ENCODE peak calls at places on chromosomes 5 and 9, in nine cellular contexts. I is D341Med; U is OCI-LY7; T is natural killer cell; E is T-helper 17 cell; G is stimulated activated naive B cell treated with anti-CD40 and anti-IgM and Interleukin-4, amounts not matched to agents 10 μg/mL and 1 μg/mL and 100 μg/mL, for 72 hours; S is neural crest cell; F is retina; Q is skeletal muscle cell. Y is an unnamed sample.
A peak's percentile ranks its signal among the peaks of the same experiment; 100 is the strongest.

GRCh38 chr5:173089581-173089980 is 33.4 kb downstream of the CREBRF start:
- DNase-seq in I (no peak), U (no peak), T (no peak), E (no peak), G (no peak), S (no peak), F (no peak), Q (no peak), Y (no peak)

GRCh38 chr5:157538311-157538710 is 37.3 kb downstream of the ADAM19 start:
- DNase-seq in I (no peak), U (no peak), T (no peak), E (no peak), G (no peak), S (no peak), F (no peak), Q (no peak), Y (no peak)

GRCh38 chr9:122206118-122207046 is 22.4 kb downstream of the LHX6 start:
- DNase-seq in I (no peak), U (no peak), T (no peak), E (no peak), G (no peak), S (no peak), F (no peak), Q (peak; percentile 83), Y (no peak)

GRCh38 chr5:135473956-135474670 is 22.0 kb upstream of the TIFAB start:
- DNase-seq in I (no peak), U (no peak), T (no peak), E (no peak), G (no peak), S (no peak), F (no peak), Q (no peak), Y (no peak)

GRCh38 chr5:56480305-56481146 is 247.4 kb upstream of the ANKRD55 start:
- DNase-seq in I (no peak), U (peak; percentile 61), T (no peak), E (peak; percentile 33), G (no peak), S (peak; percentile 57), F (peak; percentile 84), Q (peak; percentile 43), Y (peak; percentile 43)

GRCh38 chr5:51860532-51861018 is 477.3 kb downstream of the ISL1 start:
- DNase-seq in I (no peak), U (no peak), T (no peak), E (no peak), G (no peak), S (no peak), F (no peak), Q (no peak), Y (no peak)

GRCh38 chr9:117782931-117783788 is 79.0 kb downstream of the TLR4 start:
- DNase-seq in I (peak; percentile 67), U (peak; percentile 77), T (peak; percentile 37), E (peak; percentile 58), G (peak; percentile 54), S (peak; percentile 71), F (peak; percentile 83), Q (peak; percentile 59), Y (peak; percentile 80)

GRCh38 chr9:117616436-117616835 is 87.8 kb upstream of the TLR4 start:
- DNase-seq in I (peak; percentile 69), U (no peak), T (no peak), E (no peak), G (no peak), S (no peak), F (peak; percentile 30), Q (no peak), Y (no peak)

GRCh38 chr9:706606-707451 is 134.7 kb upstream of the DMRT1 start:
- DNase-seq in I (peak; percentile 39), U (no peak), T (no peak), E (no peak), G (peak; percentile 2), S (peak; percentile 34), F (peak; percentile 63), Q (peak; percentile 34), Y (peak; percentile 15)

GRCh38 chr9:108017671-108018070 is 528.1 kb upstream of the KLF4 start:
- DNase-seq in I (no peak), U (no peak), T (no peak), E (no peak), G (no peak), S (no peak), F (peak; percentile 21), Q (no peak), Y (no peak)

GRCh38 chr9:5714501-5715401 is 85.8 kb downstream of the RIC1 start:
- DNase-seq in I (peak; percentile 26), U (peak; percentile 26), T (no peak), E (no peak), G (no peak), S (no peak), F (no peak), Q (no peak), Y (no peak)

GRCh38 chr9:107933042-107933441 is 443.5 kb upstream of the KLF4 start:
- DNase-seq in I (no peak), U (no peak), T (no peak), E (no peak), G (no peak), S (no peak), F (no peak), Q (peak; percentile 13), Y (no peak)

GRCh38 chr9:73869261-73869660 is 627.9 kb upstream of the RORB start:
- DNase-seq in I (no peak), U (peak; percentile 75), T (peak; percentile 33), E (no peak), G (peak; percentile 18), S (no peak), F (peak; percentile 23), Q (peak; percentile 25), Y (peak; percentile 89)

GRCh38 chr5:56039985-56040384 is 45.2 kb upstream of the IL6ST start:
- DNase-seq in I (no peak), U (no peak), T (no peak), E (no peak), G (no peak), S (no peak), F (no peak), Q (no peak), Y (no peak)

GRCh38 chr9:8890695-8891094 is 1091.1 kb upstream of the DMAC1 start:
- DNase-seq in I (no peak), U (no peak), T (no peak), E (no peak), G (no peak), S (no peak), F (no peak), Q (no peak), Y (no peak)

GRCh38 chr5:418681-419121 is 24.3 kb upstream of the EXOC3 start:
- DNase-seq in I (no peak), U (no peak), T (no peak), E (no peak), G (no peak), S (no peak), F (no peak), Q (peak; percentile 69), Y (no peak)

GRCh38 chr9:111833941-111834340 is 39.2 kb upstream of the SHOC1 start:
- DNase-seq in I (no peak), U (no peak), T (no peak), E (no peak), G (no peak), S (no peak), F (no peak), Q (no peak), Y (no peak)

GRCh38 chr5:103744159-103744558 is 181.6 kb upstream of the NUDT12 start:
- DNase-seq in I (no peak), U (no peak), T (no peak), E (no peak), G (no peak), S (no peak), F (peak; percentile 42), Q (peak; percentile 44), Y (no peak)

GRCh38 chr5:150036513-150036912 is 36.0 kb downstream of the HMGXB3 start:
- DNase-seq in I (no peak), U (no peak), T (no peak), E (no peak), G (no peak), S (no peak), F (no peak), Q (peak; percentile 97), Y (no peak)

GRCh38 chr9:133342083-133342406 is 5.9 kb downstream of the MED22 start:
- DNase-seq in I (no peak), U (no peak), T (no peak), E (no peak), G (no peak), S (no peak), F (no peak), Q (no peak), Y (no peak)

GRCh38 chr9:126145887-126146253 is 180.8 kb upstream of the MVB12B start:
- DNase-seq in I (no peak), U (no peak), T (no peak), E (no peak), G (no peak), S (no peak), F (no peak), Q (no peak), Y (no peak)

GRCh38 chr5:73552642-73553041 is 12.8 kb downstream of the ANKRA2 start:
- DNase-seq in I (no peak), U (no peak), T (no peak), E (no peak), G (no peak), S (no peak), F (no peak), Q (no peak), Y (no peak)

GRCh38 chr9:33946779-33947535 is 101.7 kb downstream of the UBAP2 start:
- DNase-seq in I (no peak), U (no peak), T (no peak), E (no peak), G (no peak), S (no peak), F (no peak), Q (peak; percentile 91), Y (no peak)

GRCh38 chr5:97726106-97726505 is 543.1 kb upstream of the RIOK2 start:
- DNase-seq in I (no peak), U (no peak), T (no peak), E (no peak), G (no peak), S (no peak), F (no peak), Q (no peak), Y (no peak)

GRCh38 chr5:56534102-56534501 is 281.2 kb upstream of the MAP3K1 start:
- DNase-seq in I (no peak), U (no peak), T (no peak), E (no peak), G (no peak), S (no peak), F (no peak), Q (no peak), Y (no peak)

GRCh38 chr9:93151097-93151784 is 17.2 kb upstream of the NINJ1 start:
- DNase-seq in I (no peak), U (no peak), T (no peak), E (no peak), G (no peak), S (no peak), F (no peak), Q (no peak), Y (no peak)

GRCh38 chr9:100856238-100856637 is 172.3 kb upstream of the PLPPR1 start:
- DNase-seq in I (no peak), U (no peak), T (no peak), E (no peak), G (no peak), S (no peak), F (no peak), Q (no peak), Y (no peak)

GRCh38 chr5:56616454-56617160 is 198.7 kb upstream of the MAP3K1 start:
- DNase-seq in I (no peak), U (no peak), T (no peak), E (no peak), G (no peak), S (no peak), F (no peak), Q (no peak), Y (peak; percentile 22)

GRCh38 chr5:132489871-132490483 is 596 bp downstream of the IRF1 start:
- DNase-seq in I (peak; percentile 80), U (peak; percentile 70), T (peak; percentile 60), E (peak; percentile 43), G (peak; percentile 43), S (no peak), F (peak; percentile 50), Q (no peak), Y (no peak)

GRCh38 chr9:101467690-101468089 is 32.1 kb upstream of the ALDOB start:
- DNase-seq in I (no peak), U (no peak), T (no peak), E (no peak), G (no peak), S (no peak), F (no peak), Q (no peak), Y (no peak)

GRCh38 chr5:83721878-83722779 is 1.5 kb upstream of the HAPLN1 start:
- DNase-seq in I (peak; percentile 86), U (no peak), T (no peak), E (no peak), G (no peak), S (peak; percentile 65), F (peak; percentile 94), Q (no peak), Y (peak; percentile 70)

Y was measured in Kasumi-1.